ENCODE peak calls at places on chromosomes 1 and 21, in five cellular contexts. S, E, T, W and O are unnamed samples.

GRCh38 chr1:111618081-111618480 is 1.5 kb upstream of the RAP1A start:
- DNase-seq in S (peak; percentile 74), E (no peak), T (no peak), W (no peak), O (no peak)

GRCh38 chr1:108936170-108936569 is 27.1 kb downstream of the CLCC1 start:
- DNase-seq in S (no peak), E (no peak), T (no peak), W (no peak), O (no peak)

GRCh38 chr1:59520759-59521442 is 224.0 kb downstream of the FGGY start:
- DNase-seq in S (no peak), E (no peak), T (no peak), W (no peak), O (no peak)

GRCh38 chr1:17280436-17280835 is 27.6 kb upstream of the PADI4 start:
- DNase-seq in S (no peak), E (peak; percentile 9), T (no peak), W (no peak), O (no peak)

GRCh38 chr1:214632091-214632490 is 29.1 kb downstream of the CENPF start:
- DNase-seq in S (no peak), E (no peak), T (no peak), W (no peak), O (no peak)

GRCh38 chr1:63688302-63688701 is 85.5 kb upstream of the ROR1 start:
- DNase-seq in S (no peak), E (no peak), T (no peak), W (no peak), O (no peak)

GRCh38 chr1:97500696-97501297 is 420.0 kb downstream of the DPYD start:
- DNase-seq in S (peak; percentile 32), E (no peak), T (no peak), W (no peak), O (no peak)

GRCh38 chr1:224203243-224204016 is 20.4 kb downstream of the DEGS1 start:
- DNase-seq in S (peak; percentile 93), E (peak; percentile 58), T (no peak), W (peak; percentile 77), O (peak; percentile 83)

GRCh38 chr1:211882391-211882790 is 51.8 kb upstream of the LPGAT1 start:
- DNase-seq in S (no peak), E (no peak), T (no peak), W (no peak), O (no peak)

GRCh38 chr1:232589809-232590741 is 39.9 kb downstream of the SIPA1L2 start:
- DNase-seq in S (no peak), E (no peak), T (no peak), W (no peak), O (peak; percentile 59)

GRCh38 chr1:198168180-198168579 is 11.4 kb downstream of the NEK7 start:
- DNase-seq in S (no peak), E (no peak), T (no peak), W (no peak), O (no peak)

GRCh38 chr1:180948846-180949615 is 36.3 kb downstream of the KIAA1614 start:
- DNase-seq in S (no peak), E (no peak), T (no peak), W (no peak), O (no peak)

GRCh38 chr1:66642992-66643391 is 109.0 kb downstream of the SGIP1 start:
- DNase-seq in S (no peak), E (no peak), T (no peak), W (no peak), O (no peak)

GRCh38 chr1:206824327-206824726 is 41.1 kb upstream of the IL20 start:
- DNase-seq in S (no peak), E (no peak), T (no peak), W (no peak), O (no peak)

GRCh38 chr1:228185641-228185965 is 20.0 kb downstream of the IBA57 start:
- DNase-seq in S (peak; percentile 79), E (no peak), T (no peak), W (no peak), O (no peak)

GRCh38 chr1:62299426-62300200 is 19.6 kb downstream of the KANK4 start:
- DNase-seq in S (no peak), E (peak; percentile 84), T (peak; percentile 39), W (no peak), O (no peak)

GRCh38 chr1:19633106-19633505 is 11.0 kb upstream of the NBL1 start:
- DNase-seq in S (no peak), E (no peak), T (no peak), W (no peak), O (no peak)

GRCh38 chr21:14713109-14713508 is 167.0 kb upstream of the SAMSN1 start:
- DNase-seq in S (no peak), E (no peak), T (no peak), W (no peak), O (no peak)

GRCh38 chr1:209823143-209824041 is 4.4 kb upstream of the UTP25 start:
- DNase-seq in S (peak; percentile 41), E (no peak), T (peak; percentile 74), W (peak; percentile 61), O (no peak)

GRCh38 chr1:33971018-33971710 is 107.3 kb downstream of the HMGB4 start:
- DNase-seq in S (no peak), E (peak; percentile 15), T (no peak), W (peak; percentile 13), O (peak; percentile 75)

GRCh38 chr1:230243146-230243545 is 176.1 kb downstream of the GALNT2 start:
- DNase-seq in S (no peak), E (no peak), T (no peak), W (no peak), O (no peak)

GRCh38 chr21:41207401-41208388 is 39.7 kb downstream of the BACE2 start:
- DNase-seq in S (no peak), E (peak; percentile 74), T (peak; percentile 56), W (no peak), O (peak; percentile 88)

GRCh38 chr1:215004121-215004837 is 78.3 kb upstream of the KCNK2 start:
- DNase-seq in S (no peak), E (no peak), T (no peak), W (no peak), O (no peak)

GRCh38 chr1:204883405-204883804 is 12.7 kb downstream of the NFASC start:
- DNase-seq in S (no peak), E (no peak), T (no peak), W (no peak), O (no peak)

GRCh38 chr1:203009185-203009584 is 2.0 kb downstream of the TMEM183A start:
- DNase-seq in S (no peak), E (no peak), T (no peak), W (no peak), O (no peak)

GRCh38 chr1:201551877-201552731 is 13.2 kb downstream of the NAV1 start:
- DNase-seq in S (no peak), E (no peak), T (no peak), W (no peak), O (no peak)

GRCh38 chr1:17762313-17762712 is 7.2 kb downstream of the ACTL8 start:
- DNase-seq in S (no peak), E (no peak), T (no peak), W (no peak), O (no peak)

GRCh38 chr1:17248781-17249180 is at the start of gene PADI3:
- DNase-seq in S (peak; percentile 46), E (no peak), T (no peak), W (peak; percentile 78), O (no peak)

GRCh38 chr21:42818328-42818749 is 61.0 kb downstream of the WDR4 start:
- DNase-seq in S (peak; percentile 56), E (peak; percentile 63), T (peak; percentile 66), W (peak; percentile 78), O (no peak)

GRCh38 chr1:156693858-156694562 is 11.4 kb downstream of the CRABP2 start:
- DNase-seq in S (peak; percentile 92), E (no peak), T (no peak), W (peak; percentile 66), O (no peak)

GRCh38 chr1:3003941-3004270 is 17.4 kb upstream of the ACTRT2 start:
- DNase-seq in S (no peak), E (peak; percentile 44), T (no peak), W (no peak), O (peak; percentile 29)

DNA sequence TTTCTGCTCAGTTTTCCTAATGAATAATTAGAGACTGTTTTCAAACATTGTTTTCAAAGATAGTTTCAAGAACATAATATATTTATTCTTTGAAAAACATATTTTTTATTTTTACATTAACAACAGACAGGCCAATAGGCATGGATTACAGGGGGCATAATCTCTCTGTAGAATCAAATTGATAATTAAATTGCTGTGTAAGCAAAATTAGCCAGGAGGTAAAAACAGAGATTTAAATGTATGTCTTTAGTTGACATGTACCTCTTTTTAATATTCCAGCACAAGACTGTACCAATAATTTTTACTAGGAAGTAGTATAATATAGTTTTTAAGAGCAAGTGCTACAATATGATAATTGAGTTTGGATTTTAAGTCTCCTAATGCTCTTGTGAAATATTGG is 1444.5 kb downstream of the BRINP3 start:
- DNase-seq in S (no peak), E (no peak), T (no peak), W (no peak), O (no peak)
- H3K27ac ChIP-seq in S (no peak overlapping the region), E (no peak overlapping the region), T (no peak overlapping the region), W (no peak overlapping the region), O (no peak overlapping the region)

DNA sequence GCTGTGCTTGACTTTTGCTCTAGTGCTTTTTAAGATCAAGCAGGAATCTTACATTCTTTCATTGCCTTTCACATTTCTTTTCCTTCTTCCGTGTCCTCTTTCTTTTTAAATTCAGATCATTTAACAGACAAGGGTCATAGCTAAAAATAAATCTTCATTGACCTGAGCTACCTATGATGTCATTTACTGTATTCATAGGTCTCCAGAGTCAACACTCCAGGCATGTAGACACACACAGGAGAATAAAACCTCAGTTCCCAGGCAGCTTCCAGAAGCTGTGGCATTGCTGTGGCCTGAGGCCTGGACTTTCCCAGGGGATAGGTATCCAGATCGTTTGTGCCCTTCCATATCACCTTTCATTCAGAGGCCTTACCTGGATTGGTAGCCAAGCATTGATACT is 38.5 kb upstream of the ENAH start:
- DNase-seq in S (no peak), E (peak; percentile 48), T (no peak), W (no peak), O (no peak)
- H3K27ac ChIP-seq in S (no peak overlapping the region), E (no peak overlapping the region), T (no peak overlapping the region), W (no peak overlapping the region), O (peak overlapping the region; percentile 32)

GRCh38 chr1:85258536-85259117 is 835 bp downstream of the C1orf52 start:
- DNase-seq in S (peak; percentile 52), E (no peak), T (no peak), W (no peak), O (no peak)
- H3K27ac ChIP-seq in S (no peak overlapping the region), E (no peak overlapping the region), T (peak overlapping the region; percentile 76), W (peak overlapping the region; percentile 57), O (no peak overlapping the region)

DNA sequence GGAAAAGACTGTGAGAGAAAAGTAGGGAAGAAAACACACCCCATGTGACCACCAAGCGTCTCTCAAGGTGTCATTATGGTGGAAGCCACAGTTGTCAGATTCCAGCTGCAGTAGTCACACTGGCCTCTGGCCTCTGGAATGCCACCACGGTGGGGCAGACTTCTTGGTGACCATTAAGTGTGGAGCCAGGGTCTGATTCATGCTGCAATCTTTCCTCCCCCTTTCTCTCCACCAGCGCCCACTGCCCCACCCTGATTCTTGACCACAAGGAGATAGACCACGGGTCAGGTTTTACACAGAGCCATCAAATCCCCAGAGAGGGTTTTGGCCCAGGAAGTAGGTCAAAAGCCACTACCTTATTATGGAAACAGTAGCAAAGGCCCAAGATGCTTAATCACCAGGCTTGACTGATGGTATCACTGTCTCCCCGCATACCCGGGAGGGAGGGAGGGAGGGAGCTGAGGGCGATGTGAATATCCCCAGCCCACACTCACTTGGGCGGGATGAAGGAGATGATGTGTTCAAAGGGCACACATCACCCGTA is 52.7 kb upstream of the GRHL3 start:
- DNase-seq in S (peak; percentile 94), E (no peak), T (no peak), W (no peak), O (no peak)
- H3K27ac ChIP-seq in S (no peak overlapping the region), E (no peak overlapping the region), T (no peak overlapping the region), W (no peak overlapping the region), O (no peak overlapping the region)